ENCODE peak calls at places on chromosomes 1 and 21, in five cellular contexts. One of them, this sample, is unnamed.

GRCh38 chr1:219567341-219567947 is 45.5 kb downstream of the ZC3H11B start:
- DNase-seq in psoas muscle: no peak
- DNase-seq in PC-3: peak
- DNase-seq in left ventricle myocardium inferior: no peak
- DNase-seq in endothelial cell of umbilical vein: peak
- DNase-seq in this sample: peak

GRCh38 chr1:33358114-33358770 is 37.3 kb upstream of the A3GALT2 start:
- DNase-seq in psoas muscle: no peak
- DNase-seq in left ventricle myocardium inferior: no peak
- DNase-seq in endothelial cell of umbilical vein: no peak
- DNase-seq in PC-3: no peak
- DNase-seq in this sample: no peak

GRCh38 chr21:41659791-41660560 is 106.9 kb downstream of the RIPK4 start:
- DNase-seq in PC-3: peak
- DNase-seq in left ventricle myocardium inferior: no peak
- DNase-seq in endothelial cell of umbilical vein: no peak
- DNase-seq in psoas muscle: peak
- DNase-seq in this sample: no peak

GRCh38 chr1:37667023-37667769 is 25.1 kb upstream of the CDCA8 start:
- DNase-seq in endothelial cell of umbilical vein: no peak
- DNase-seq in left ventricle myocardium inferior: no peak
- DNase-seq in psoas muscle: no peak
- DNase-seq in PC-3: no peak
- DNase-seq in this sample: no peak

GRCh38 chr1:15171271-15171908 is 17.8 kb downstream of the TMEM51 start:
- DNase-seq in endothelial cell of umbilical vein: no peak
- DNase-seq in psoas muscle: no peak
- DNase-seq in left ventricle myocardium inferior: no peak
- DNase-seq in PC-3: no peak
- DNase-seq in this sample: no peak

GRCh38 chr1:17717595-17717994 is 37.5 kb upstream of the ACTL8 start:
- DNase-seq in left ventricle myocardium inferior: no peak
- DNase-seq in PC-3: no peak
- DNase-seq in psoas muscle: no peak
- DNase-seq in endothelial cell of umbilical vein: no peak
- DNase-seq in this sample: no peak

GRCh38 chr21:25561668-25562641 is 45.3 kb downstream of the MRPL39 start:
- DNase-seq in psoas muscle: peak
- DNase-seq in endothelial cell of umbilical vein: peak
- DNase-seq in PC-3: no peak
- DNase-seq in left ventricle myocardium inferior: peak
- DNase-seq in this sample: no peak

GRCh38 chr1:224626042-224626441 is 9.9 kb downstream of the CNIH3 start:
- DNase-seq in psoas muscle: no peak
- DNase-seq in left ventricle myocardium inferior: no peak
- DNase-seq in endothelial cell of umbilical vein: no peak
- DNase-seq in PC-3: peak
- DNase-seq in this sample: no peak

GRCh38 chr1:40362699-40363098 is 10.8 kb upstream of the SMAP2 start:
- DNase-seq in left ventricle myocardium inferior: no peak
- DNase-seq in endothelial cell of umbilical vein: peak
- DNase-seq in psoas muscle: no peak
- DNase-seq in PC-3: no peak
- DNase-seq in this sample: no peak

GRCh38 chr1:116817582-116818064 is 63.4 kb downstream of the CD2 start:
- DNase-seq in psoas muscle: no peak
- DNase-seq in left ventricle myocardium inferior: no peak
- DNase-seq in PC-3: peak
- DNase-seq in endothelial cell of umbilical vein: peak
- DNase-seq in this sample: peak

GRCh38 chr1:221394011-221394544 is 347.8 kb downstream of the DUSP10 start:
- DNase-seq in endothelial cell of umbilical vein: peak
- DNase-seq in PC-3: peak
- DNase-seq in left ventricle myocardium inferior: no peak
- DNase-seq in psoas muscle: no peak
- DNase-seq in this sample: no peak

GRCh38 chr21:46056450-46056903 is 41.4 kb upstream of the COL6A2 start:
- DNase-seq in psoas muscle: peak
- DNase-seq in left ventricle myocardium inferior: peak
- DNase-seq in endothelial cell of umbilical vein: no peak
- DNase-seq in PC-3: no peak
- DNase-seq in this sample: no peak

GRCh38 chr1:87684194-87684593 is 355.5 kb downstream of the LMO4 start:
- DNase-seq in psoas muscle: no peak
- DNase-seq in PC-3: no peak
- DNase-seq in endothelial cell of umbilical vein: peak
- DNase-seq in left ventricle myocardium inferior: no peak
- DNase-seq in this sample: peak

GRCh38 chr21:36263797-36264196 is 56.2 kb upstream of the MORC3 start:
- DNase-seq in psoas muscle: no peak
- DNase-seq in endothelial cell of umbilical vein: no peak
- DNase-seq in left ventricle myocardium inferior: no peak
- DNase-seq in PC-3: no peak
- DNase-seq in this sample: no peak

GRCh38 chr1:53500184-53501064 is 41.2 kb downstream of the DMRTB1 start:
- DNase-seq in PC-3: no peak
- DNase-seq in left ventricle myocardium inferior: no peak
- DNase-seq in endothelial cell of umbilical vein: no peak
- DNase-seq in psoas muscle: no peak
- DNase-seq in this sample: peak

GRCh38 chr1:78171736-78172590 is 126.2 kb downstream of the GIPC2 start:
- DNase-seq in PC-3: peak
- DNase-seq in psoas muscle: no peak
- DNase-seq in endothelial cell of umbilical vein: peak
- DNase-seq in left ventricle myocardium inferior: no peak
- DNase-seq in this sample: no peak

GRCh38 chr1:93015590-93015989 is 54.3 kb upstream of the DIPK1A start:
- DNase-seq in left ventricle myocardium inferior: no peak
- DNase-seq in PC-3: peak
- DNase-seq in endothelial cell of umbilical vein: peak
- DNase-seq in psoas muscle: no peak
- DNase-seq in this sample: peak

GRCh38 chr1:42844592-42845140 is 1.7 kb upstream of the ZNF691 start:
- DNase-seq in psoas muscle: no peak
- DNase-seq in left ventricle myocardium inferior: no peak
- DNase-seq in PC-3: no peak
- DNase-seq in endothelial cell of umbilical vein: no peak
- DNase-seq in this sample: no peak

GRCh38 chr1:156571261-156571958 is 955 bp downstream of the IQGAP3 start:
- DNase-seq in PC-3: peak
- DNase-seq in left ventricle myocardium inferior: no peak
- DNase-seq in psoas muscle: no peak
- DNase-seq in endothelial cell of umbilical vein: peak
- DNase-seq in this sample: peak

GRCh38 chr1:58466618-58467241 is 79.8 kb downstream of the OMA1 start:
- DNase-seq in left ventricle myocardium inferior: no peak
- DNase-seq in psoas muscle: no peak
- DNase-seq in PC-3: no peak
- DNase-seq in endothelial cell of umbilical vein: no peak
- DNase-seq in this sample: no peak

GRCh38 chr1:93005252-93005598 is 44.0 kb upstream of the DIPK1A start:
- DNase-seq in left ventricle myocardium inferior: no peak
- DNase-seq in PC-3: no peak
- DNase-seq in psoas muscle: no peak
- DNase-seq in endothelial cell of umbilical vein: no peak
- DNase-seq in this sample: no peak

GRCh38 chr1:112934562-112934952 is 21.4 kb downstream of the SLC16A1 start:
- DNase-seq in psoas muscle: no peak
- DNase-seq in PC-3: no peak
- DNase-seq in endothelial cell of umbilical vein: no peak
- DNase-seq in left ventricle myocardium inferior: no peak
- DNase-seq in this sample: peak

GRCh38 chr21:41570791-41571355 is 62.9 kb upstream of the TMPRSS2 start:
- DNase-seq in PC-3: no peak
- DNase-seq in left ventricle myocardium inferior: no peak
- DNase-seq in psoas muscle: no peak
- DNase-seq in endothelial cell of umbilical vein: no peak
- DNase-seq in this sample: no peak

GRCh38 chr1:4963251-4963650 is 308.8 kb downstream of the AJAP1 start:
- DNase-seq in left ventricle myocardium inferior: no peak
- DNase-seq in psoas muscle: peak
- DNase-seq in PC-3: peak
- DNase-seq in endothelial cell of umbilical vein: no peak
- DNase-seq in this sample: no peak

GRCh38 chr1:17893891-17894631 is 138.9 kb downstream of the ACTL8 start:
- DNase-seq in left ventricle myocardium inferior: no peak
- DNase-seq in psoas muscle: no peak
- DNase-seq in PC-3: no peak
- DNase-seq in endothelial cell of umbilical vein: no peak
- DNase-seq in this sample: no peak

GRCh38 chr1:55483523-55483922 is 268.4 kb upstream of the USP24 start:
- DNase-seq in PC-3: no peak
- DNase-seq in endothelial cell of umbilical vein: no peak
- DNase-seq in left ventricle myocardium inferior: no peak
- DNase-seq in psoas muscle: no peak
- DNase-seq in this sample: peak

GRCh38 chr21:42102063-42102462 is 30.9 kb downstream of the UMODL1 start:
- DNase-seq in endothelial cell of umbilical vein: no peak
- DNase-seq in psoas muscle: no peak
- DNase-seq in left ventricle myocardium inferior: no peak
- DNase-seq in PC-3: peak
- DNase-seq in this sample: no peak

GRCh38 chr1:91555074-91555730 is 54.6 kb downstream of the CDC7 start:
- DNase-seq in left ventricle myocardium inferior: no peak
- DNase-seq in endothelial cell of umbilical vein: peak
- DNase-seq in psoas muscle: no peak
- DNase-seq in PC-3: peak
- DNase-seq in this sample: peak

GRCh38 chr1:29332204-29332603 is 95.9 kb downstream of the PTPRU start:
- DNase-seq in PC-3: peak
- DNase-seq in left ventricle myocardium inferior: no peak
- DNase-seq in endothelial cell of umbilical vein: peak
- DNase-seq in psoas muscle: no peak
- DNase-seq in this sample: peak

GRCh38 chr1:78003070-78003751 is 1.5 kb upstream of the DNAJB4 start:
- DNase-seq in endothelial cell of umbilical vein: peak
- DNase-seq in PC-3: peak
- DNase-seq in left ventricle myocardium inferior: no peak
- DNase-seq in psoas muscle: no peak
- DNase-seq in this sample: peak

GRCh38 chr21:38459490-38459889 is 38.8 kb downstream of the ERG start:
- DNase-seq in psoas muscle: no peak
- DNase-seq in PC-3: peak
- DNase-seq in endothelial cell of umbilical vein: no peak
- DNase-seq in left ventricle myocardium inferior: no peak
- DNase-seq in this sample: no peak

GRCh38 chr21:15062566-15062965 is 2.2 kb downstream of the NRIP1 start:
- DNase-seq in psoas muscle: no peak
- DNase-seq in endothelial cell of umbilical vein: peak
- DNase-seq in PC-3: peak
- DNase-seq in left ventricle myocardium inferior: no peak
- DNase-seq in this sample: peak
- TF ChIP-seq CTCF in psoas muscle: no peak
- TF ChIP-seq CTCF in endothelial cell of umbilical vein: no peak
- TF ChIP-seq CTCF in PC-3: peak
- TF ChIP-seq CTCF in left ventricle myocardium inferior: peak
- TF ChIP-seq CTCF in this sample: peak

GRCh38 chr1:229556551-229556950 is 2.0 kb downstream of the ABCB10 start:
- DNase-seq in psoas muscle: no peak
- DNase-seq in endothelial cell of umbilical vein: no peak
- DNase-seq in PC-3: no peak
- DNase-seq in left ventricle myocardium inferior: no peak
- DNase-seq in this sample: no peak
- H3K27ac ChIP-seq in psoas muscle: no peak
- H3K27ac ChIP-seq in endothelial cell of umbilical vein: no peak
- H3K27ac ChIP-seq in PC-3: no peak
- H3K27ac ChIP-seq in left ventricle myocardium inferior: no peak
- H3K27ac ChIP-seq in this sample: no peak

GRCh38 chr1:165829888-165830287 is 2.5 kb downstream of the UCK2 start:
- DNase-seq in PC-3: no peak
- DNase-seq in psoas muscle: no peak
- DNase-seq in endothelial cell of umbilical vein: no peak
- DNase-seq in left ventricle myocardium inferior: no peak
- DNase-seq in this sample: no peak
- H3K4me3 ChIP-seq in PC-3: peak
- H3K4me3 ChIP-seq in psoas muscle: peak
- H3K4me3 ChIP-seq in endothelial cell of umbilical vein: no peak
- H3K4me3 ChIP-seq in left ventricle myocardium inferior: no peak
- H3K4me3 ChIP-seq in this sample: peak

GRCh38 chr21:31213787-31214186 is 130.3 kb downstream of the TIAM1 start:
- DNase-seq in psoas muscle: no peak
- DNase-seq in endothelial cell of umbilical vein: no peak
- DNase-seq in left ventricle myocardium inferior: no peak
- DNase-seq in PC-3: peak
- DNase-seq in this sample: no peak
- TF ChIP-seq CTCF in psoas muscle: no peak
- TF ChIP-seq CTCF in endothelial cell of umbilical vein: no peak
- TF ChIP-seq CTCF in left ventricle myocardium inferior: no peak
- TF ChIP-seq CTCF in PC-3: no peak
- TF ChIP-seq CTCF in this sample: no peak

DNA sequence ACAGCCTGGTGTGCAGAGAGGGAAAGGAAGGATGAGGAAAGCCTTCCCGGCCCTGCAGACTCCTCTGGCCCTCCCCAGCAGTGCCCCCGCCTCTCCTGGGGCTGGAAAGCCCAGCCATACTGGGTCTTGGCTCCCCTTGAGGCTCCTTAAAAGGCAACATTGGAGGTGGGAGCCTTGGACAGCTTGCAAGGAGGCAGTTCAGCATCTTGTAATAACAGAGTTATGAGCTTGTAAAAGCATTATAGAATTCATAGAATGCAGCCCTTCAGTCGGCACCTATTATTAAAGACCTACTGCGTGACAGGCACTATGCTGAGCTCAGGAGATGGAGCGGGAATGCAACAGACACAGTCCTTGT is 4.2 kb downstream of the TINAGL1 start:
- DNase-seq in PC-3: no peak
- DNase-seq in psoas muscle: no peak
- DNase-seq in endothelial cell of umbilical vein: no peak
- DNase-seq in left ventricle myocardium inferior: no peak
- DNase-seq in this sample: no peak
- H3K27ac ChIP-seq in PC-3: no peak
- H3K27ac ChIP-seq in psoas muscle: peak
- H3K27ac ChIP-seq in endothelial cell of umbilical vein: peak
- H3K27ac ChIP-seq in left ventricle myocardium inferior: peak
- H3K27ac ChIP-seq in this sample: no peak

DNA sequence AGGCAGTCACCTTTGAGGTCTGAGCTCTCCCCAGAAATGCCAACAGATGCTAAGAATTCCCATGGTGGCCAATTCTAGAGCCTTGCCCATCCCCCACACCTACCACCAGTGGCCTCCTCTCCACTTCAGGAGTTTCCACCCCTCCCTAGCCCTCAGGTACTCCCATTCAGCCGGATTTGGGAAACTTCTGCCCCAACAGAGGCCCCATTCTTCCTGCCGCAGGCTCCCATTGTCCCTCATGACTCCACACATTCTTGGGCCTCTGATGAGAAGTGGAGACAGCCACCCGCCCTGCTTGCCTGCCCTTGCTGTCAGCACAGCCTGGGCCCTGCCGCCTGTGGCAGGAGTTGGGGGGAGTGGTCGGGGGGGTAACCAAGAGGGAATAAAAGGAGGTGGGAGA is 4.6 kb downstream of the BLACAT1 start:
- DNase-seq in psoas muscle: no peak
- DNase-seq in endothelial cell of umbilical vein: no peak
- DNase-seq in left ventricle myocardium inferior: no peak
- DNase-seq in PC-3: no peak
- DNase-seq in this sample: no peak
- H3K4me3 ChIP-seq in psoas muscle: no peak
- H3K4me3 ChIP-seq in endothelial cell of umbilical vein: no peak
- H3K4me3 ChIP-seq in left ventricle myocardium inferior: no peak
- H3K4me3 ChIP-seq in PC-3: no peak
- H3K4me3 ChIP-seq in this sample: no peak